ENCODE peak calls at places on chromosomes 3 and 15, in seven cellular contexts. One of them, this sample, is unnamed.

GRCh38 chr3:187319699-187320302 is 28.3 kb upstream of the MASP1 start:
- DNase-seq in thoracic aorta: peak; percentile 9
- DNase-seq in LoVo: peak; percentile 38
- DNase-seq in A172: peak; percentile 77
- DNase-seq in endothelial cell: peak; percentile 82
- DNase-seq in colonic mucosa: peak; percentile 71
- DNase-seq in GM20000: peak; percentile 61
- DNase-seq in this sample: peak; percentile 78

GRCh38 chr3:46930945-46931403 is 45.6 kb downstream of the CCDC12 start:
- DNase-seq in thoracic aorta: no peak
- DNase-seq in LoVo: no peak
- DNase-seq in A172: no peak
- DNase-seq in endothelial cell: no peak
- DNase-seq in colonic mucosa: no peak
- DNase-seq in GM20000: no peak
- DNase-seq in this sample: peak; percentile 63

GRCh38 chr3:73734376-73734775 is 109.6 kb upstream of the PDZRN3 start:
- DNase-seq in thoracic aorta: no peak
- DNase-seq in LoVo: no peak
- DNase-seq in A172: no peak
- DNase-seq in endothelial cell: no peak
- DNase-seq in colonic mucosa: no peak
- DNase-seq in GM20000: no peak
- DNase-seq in this sample: no peak

GRCh38 chr3:179036626-179037300 is 34.8 kb downstream of the ZMAT3 start:
- DNase-seq in thoracic aorta: no peak
- DNase-seq in LoVo: no peak
- DNase-seq in A172: no peak
- DNase-seq in endothelial cell: no peak
- DNase-seq in colonic mucosa: no peak
- DNase-seq in GM20000: no peak
- DNase-seq in this sample: no peak

GRCh38 chr15:38440353-38441129 is 13.4 kb upstream of the FAM98B start:
- DNase-seq in thoracic aorta: no peak
- DNase-seq in LoVo: peak; percentile 78
- DNase-seq in A172: peak; percentile 41
- DNase-seq in endothelial cell: peak; percentile 59
- DNase-seq in colonic mucosa: peak; percentile 39
- DNase-seq in GM20000: peak; percentile 56
- DNase-seq in this sample: no peak

GRCh38 chr15:43903864-43904290 is 77.1 kb downstream of the WDR76 start:
- DNase-seq in thoracic aorta: no peak
- DNase-seq in LoVo: peak; percentile 37
- DNase-seq in A172: peak; percentile 34
- DNase-seq in endothelial cell: peak; percentile 83
- DNase-seq in colonic mucosa: peak; percentile 53
- DNase-seq in GM20000: peak; percentile 74
- DNase-seq in this sample: peak; percentile 36

GRCh38 chr3:177443469-177443868 is 246.2 kb upstream of the TBL1XR1 start:
- DNase-seq in thoracic aorta: no peak
- DNase-seq in LoVo: peak; percentile 75
- DNase-seq in A172: peak; percentile 78
- DNase-seq in endothelial cell: no peak
- DNase-seq in colonic mucosa: peak; percentile 35
- DNase-seq in GM20000: no peak
- DNase-seq in this sample: no peak

GRCh38 chr3:542030-542429 is 345.5 kb downstream of the CHL1 start:
- DNase-seq in thoracic aorta: no peak
- DNase-seq in LoVo: no peak
- DNase-seq in A172: no peak
- DNase-seq in endothelial cell: no peak
- DNase-seq in colonic mucosa: no peak
- DNase-seq in GM20000: no peak
- DNase-seq in this sample: no peak

GRCh38 chr3:11271986-11272904 is at the start of gene ATG7:
- DNase-seq in thoracic aorta: peak; percentile 93
- DNase-seq in LoVo: peak; percentile 97
- DNase-seq in A172: peak; percentile 95
- DNase-seq in endothelial cell: peak; percentile 98
- DNase-seq in colonic mucosa: peak; percentile 98
- DNase-seq in GM20000: peak; percentile 95
- DNase-seq in this sample: peak; percentile 96

GRCh38 chr3:62873672-62874397 is 1.4 kb downstream of the CADPS start:
- DNase-seq in thoracic aorta: no peak
- DNase-seq in LoVo: peak; percentile 20
- DNase-seq in A172: no peak
- DNase-seq in endothelial cell: peak; percentile 58
- DNase-seq in colonic mucosa: peak; percentile 67
- DNase-seq in GM20000: peak; percentile 32
- DNase-seq in this sample: peak; percentile 32

GRCh38 chr15:88651293-88651692 is 12.5 kb downstream of the ISG20 start:
- DNase-seq in thoracic aorta: no peak
- DNase-seq in LoVo: no peak
- DNase-seq in A172: no peak
- DNase-seq in endothelial cell: no peak
- DNase-seq in colonic mucosa: peak; percentile 10
- DNase-seq in GM20000: no peak
- DNase-seq in this sample: no peak

GRCh38 chr3:43465109-43465508 is 156.7 kb downstream of the ANO10 start:
- DNase-seq in thoracic aorta: no peak
- DNase-seq in LoVo: no peak
- DNase-seq in A172: no peak
- DNase-seq in endothelial cell: no peak
- DNase-seq in colonic mucosa: no peak
- DNase-seq in GM20000: no peak
- DNase-seq in this sample: no peak

GRCh38 chr3:64916937-64917336 is 229.1 kb upstream of the ADAMTS9 start:
- DNase-seq in thoracic aorta: no peak
- DNase-seq in LoVo: no peak
- DNase-seq in A172: no peak
- DNase-seq in endothelial cell: no peak
- DNase-seq in colonic mucosa: no peak
- DNase-seq in GM20000: no peak
- DNase-seq in this sample: no peak

GRCh38 chr3:194135806-194136518 is at the start of gene HES1:
- DNase-seq in thoracic aorta: peak; percentile 74
- DNase-seq in LoVo: peak; percentile 98
- DNase-seq in A172: peak; percentile 92
- DNase-seq in endothelial cell: peak; percentile 93
- DNase-seq in colonic mucosa: peak; percentile 96
- DNase-seq in GM20000: peak; percentile 90
- DNase-seq in this sample: peak; percentile 93

GRCh38 chr3:34056951-34057390 is 258.5 kb downstream of the PDCD6IP start:
- DNase-seq in thoracic aorta: no peak
- DNase-seq in LoVo: no peak
- DNase-seq in A172: peak; percentile 22
- DNase-seq in endothelial cell: no peak
- DNase-seq in colonic mucosa: no peak
- DNase-seq in GM20000: no peak
- DNase-seq in this sample: no peak

GRCh38 chr3:197835509-197835908 is 44.5 kb downstream of the LRCH3 start:
- DNase-seq in thoracic aorta: no peak
- DNase-seq in LoVo: no peak
- DNase-seq in A172: no peak
- DNase-seq in endothelial cell: no peak
- DNase-seq in colonic mucosa: no peak
- DNase-seq in GM20000: peak; percentile 49
- DNase-seq in this sample: no peak

GRCh38 chr3:53269888-53270880 is 14.4 kb upstream of the TKT start:
- DNase-seq in thoracic aorta: peak; percentile 88
- DNase-seq in LoVo: peak; percentile 99
- DNase-seq in A172: peak; percentile 99
- DNase-seq in endothelial cell: peak; percentile 34
- DNase-seq in colonic mucosa: peak; percentile 75
- DNase-seq in GM20000: no peak
- DNase-seq in this sample: peak; percentile 97

GRCh38 chr15:92714457-92715401 is 59.2 kb upstream of the FAM174B start:
- DNase-seq in thoracic aorta: peak; percentile 49
- DNase-seq in LoVo: peak; percentile 70
- DNase-seq in A172: peak; percentile 49
- DNase-seq in endothelial cell: peak; percentile 84
- DNase-seq in colonic mucosa: peak; percentile 81
- DNase-seq in GM20000: peak; percentile 87
- DNase-seq in this sample: peak; percentile 76

GRCh38 chr15:45129651-45130129 is at the start of the genes DUOX1 and DUOXA1:
- DNase-seq in thoracic aorta: no peak
- DNase-seq in LoVo: no peak
- DNase-seq in A172: no peak
- DNase-seq in endothelial cell: peak; percentile 29
- DNase-seq in colonic mucosa: peak; percentile 67
- DNase-seq in GM20000: no peak
- DNase-seq in this sample: no peak

GRCh38 chr3:104911376-104911775 is 455.3 kb upstream of the ALCAM start:
- DNase-seq in thoracic aorta: no peak
- DNase-seq in LoVo: no peak
- DNase-seq in A172: no peak
- DNase-seq in endothelial cell: no peak
- DNase-seq in colonic mucosa: no peak
- DNase-seq in GM20000: no peak
- DNase-seq in this sample: no peak

GRCh38 chr3:116512931-116513330 is 67.6 kb upstream of the LSAMP start:
- DNase-seq in thoracic aorta: no peak
- DNase-seq in LoVo: no peak
- DNase-seq in A172: no peak
- DNase-seq in endothelial cell: no peak
- DNase-seq in colonic mucosa: no peak
- DNase-seq in GM20000: no peak
- DNase-seq in this sample: no peak

GRCh38 chr3:186493507-186493906 is 50.7 kb downstream of the CRYGS start:
- DNase-seq in thoracic aorta: no peak
- DNase-seq in LoVo: no peak
- DNase-seq in A172: no peak
- DNase-seq in endothelial cell: no peak
- DNase-seq in colonic mucosa: no peak
- DNase-seq in GM20000: no peak
- DNase-seq in this sample: no peak

GRCh38 chr3:11185564-11186317 is 31.4 kb downstream of the HRH1 start:
- DNase-seq in thoracic aorta: peak; percentile 74
- DNase-seq in LoVo: peak; percentile 87
- DNase-seq in A172: peak; percentile 96
- DNase-seq in endothelial cell: no peak
- DNase-seq in colonic mucosa: peak; percentile 57
- DNase-seq in GM20000: no peak
- DNase-seq in this sample: peak; percentile 90

This sample was measured in tibial artery.